ENCODE peak calls at places on chromosomes 3 and 15, in four cellular contexts. One of them, this sample, is unnamed.

GRCh38 chr3:168517514-168518071 is 421.9 kb upstream of the GOLIM4 start:
- DNase-seq in sigmoid colon: no peak
- DNase-seq in Peyer's patch: peak
- DNase-seq in HCT116: no peak
- DNase-seq in this sample: no peak

GRCh38 chr15:27165590-27165989 is 194.6 kb downstream of the GABRG3 start:
- DNase-seq in Peyer's patch: no peak
- DNase-seq in sigmoid colon: no peak
- DNase-seq in HCT116: no peak
- DNase-seq in this sample: no peak

GRCh38 chr3:117523407-117523806 is 813.8 kb downstream of the TUSC7 start:
- DNase-seq in HCT116: no peak
- DNase-seq in Peyer's patch: no peak
- DNase-seq in sigmoid colon: no peak
- DNase-seq in this sample: no peak

GRCh38 chr3:63724987-63725386 is 72.5 kb downstream of the SNTN start:
- DNase-seq in HCT116: no peak
- DNase-seq in Peyer's patch: no peak
- DNase-seq in sigmoid colon: no peak
- DNase-seq in this sample: no peak

GRCh38 chr3:154188416-154188815 is 67.2 kb downstream of the ARHGEF26 start:
- DNase-seq in HCT116: no peak
- DNase-seq in Peyer's patch: no peak
- DNase-seq in sigmoid colon: no peak
- DNase-seq in this sample: no peak

GRCh38 chr3:60192297-60193114 is 1058.7 kb downstream of the FHIT start:
- DNase-seq in Peyer's patch: no peak
- DNase-seq in sigmoid colon: no peak
- DNase-seq in HCT116: no peak
- DNase-seq in this sample: no peak

GRCh38 chr3:187777331-187778046 is 32.2 kb upstream of the BCL6 start:
- DNase-seq in sigmoid colon: no peak
- DNase-seq in Peyer's patch: peak
- DNase-seq in HCT116: no peak
- DNase-seq in this sample: no peak

GRCh38 chr3:156492801-156493261 is 62.1 kb downstream of the SSR3 start:
- DNase-seq in sigmoid colon: no peak
- DNase-seq in HCT116: no peak
- DNase-seq in Peyer's patch: no peak
- DNase-seq in this sample: no peak

GRCh38 chr3:100256724-100257123 is 4.1 kb upstream of the TBC1D23 start:
- DNase-seq in HCT116: no peak
- DNase-seq in sigmoid colon: no peak
- DNase-seq in Peyer's patch: no peak
- DNase-seq in this sample: no peak

GRCh38 chr15:94080416-94080815 is 150.9 kb upstream of the MCTP2 start:
- DNase-seq in sigmoid colon: no peak
- DNase-seq in HCT116: no peak
- DNase-seq in Peyer's patch: peak
- DNase-seq in this sample: no peak

GRCh38 chr3:132721479-132722164 is 587 bp downstream of the NPHP3 start:
- DNase-seq in HCT116: no peak
- DNase-seq in sigmoid colon: peak
- DNase-seq in Peyer's patch: peak
- DNase-seq in this sample: peak

GRCh38 chr3:15319575-15319974 is 12.8 kb downstream of the SH3BP5 start:
- DNase-seq in sigmoid colon: peak
- DNase-seq in Peyer's patch: peak
- DNase-seq in HCT116: no peak
- DNase-seq in this sample: no peak

GRCh38 chr3:144645300-144645699 is 673.7 kb downstream of the DIPK2A start:
- DNase-seq in sigmoid colon: no peak
- DNase-seq in Peyer's patch: no peak
- DNase-seq in HCT116: no peak
- DNase-seq in this sample: no peak

GRCh38 chr15:45205192-45205591 is 17.4 kb upstream of the SHF start:
- DNase-seq in Peyer's patch: peak
- DNase-seq in sigmoid colon: no peak
- DNase-seq in HCT116: peak
- DNase-seq in this sample: no peak

GRCh38 chr3:6994081-6994668 is 133.3 kb downstream of the GRM7 start:
- DNase-seq in HCT116: peak
- DNase-seq in Peyer's patch: no peak
- DNase-seq in sigmoid colon: no peak
- DNase-seq in this sample: no peak

GRCh38 chr3:99920530-99921376 is 103.1 kb downstream of the CMSS1 start:
- DNase-seq in sigmoid colon: peak
- DNase-seq in HCT116: no peak
- DNase-seq in Peyer's patch: peak
- DNase-seq in this sample: no peak

GRCh38 chr3:152320201-152320617 is 51.5 kb downstream of the MBNL1 start:
- DNase-seq in Peyer's patch: no peak
- DNase-seq in sigmoid colon: no peak
- DNase-seq in HCT116: no peak
- DNase-seq in this sample: no peak

GRCh38 chr3:176767385-176767784 is 429.9 kb downstream of the TBL1XR1 start:
- DNase-seq in HCT116: peak
- DNase-seq in Peyer's patch: no peak
- DNase-seq in sigmoid colon: peak
- DNase-seq in this sample: no peak

GRCh38 chr15:22956257-22956979 is 23.8 kb downstream of the CYFIP1 start:
- DNase-seq in Peyer's patch: no peak
- DNase-seq in HCT116: no peak
- DNase-seq in sigmoid colon: peak
- DNase-seq in this sample: peak

GRCh38 chr15:91426412-91426811 is 326.4 kb downstream of the SV2B start:
- DNase-seq in HCT116: no peak
- DNase-seq in Peyer's patch: no peak
- DNase-seq in sigmoid colon: no peak
- DNase-seq in this sample: no peak

GRCh38 chr3:150286390-150287147 is 121.5 kb upstream of the TSC22D2 start:
- DNase-seq in HCT116: peak
- DNase-seq in sigmoid colon: no peak
- DNase-seq in Peyer's patch: no peak
- DNase-seq in this sample: no peak

GRCh38 chr3:27228805-27229204 is 140.4 kb downstream of the NEK10 start:
- DNase-seq in HCT116: peak
- DNase-seq in sigmoid colon: no peak
- DNase-seq in Peyer's patch: no peak
- DNase-seq in this sample: no peak

GRCh38 chr3:39178553-39178952 is 13.8 kb downstream of the XIRP1 start:
- DNase-seq in HCT116: no peak
- DNase-seq in sigmoid colon: no peak
- DNase-seq in Peyer's patch: peak
- DNase-seq in this sample: no peak

GRCh38 chr15:71599404-71600225 is 210.7 kb upstream of the NR2E3 start:
- DNase-seq in HCT116: no peak
- DNase-seq in Peyer's patch: no peak
- DNase-seq in sigmoid colon: no peak
- DNase-seq in this sample: no peak

GRCh38 chr3:98809561-98809960 is 46.4 kb downstream of the ST3GAL6 start:
- DNase-seq in Peyer's patch: no peak
- DNase-seq in HCT116: no peak
- DNase-seq in sigmoid colon: no peak
- DNase-seq in this sample: no peak

GRCh38 chr3:48186993-48187578 is 1.1 kb downstream of the CDC25A start:
- DNase-seq in sigmoid colon: no peak
- DNase-seq in Peyer's patch: no peak
- DNase-seq in HCT116: no peak
- DNase-seq in this sample: no peak

GRCh38 chr3:112930771-112931170 is 44.1 kb downstream of the CD200R1 start:
- DNase-seq in Peyer's patch: no peak
- DNase-seq in HCT116: no peak
- DNase-seq in sigmoid colon: no peak
- DNase-seq in this sample: no peak

GRCh38 chr3:177468816-177469590 is 271.7 kb upstream of the TBL1XR1 start:
- DNase-seq in HCT116: no peak
- DNase-seq in Peyer's patch: no peak
- DNase-seq in sigmoid colon: no peak
- DNase-seq in this sample: no peak

GRCh38 chr15:78204351-78205309 is 29.7 kb downstream of the ACSBG1 start:
- DNase-seq in HCT116: no peak
- DNase-seq in sigmoid colon: no peak
- DNase-seq in Peyer's patch: peak
- DNase-seq in this sample: no peak

GRCh38 chr3:12462159-12462962 is 21.9 kb upstream of the TSEN2 start:
- DNase-seq in Peyer's patch: no peak
- DNase-seq in HCT116: no peak
- DNase-seq in sigmoid colon: no peak
- DNase-seq in this sample: no peak

DNA sequence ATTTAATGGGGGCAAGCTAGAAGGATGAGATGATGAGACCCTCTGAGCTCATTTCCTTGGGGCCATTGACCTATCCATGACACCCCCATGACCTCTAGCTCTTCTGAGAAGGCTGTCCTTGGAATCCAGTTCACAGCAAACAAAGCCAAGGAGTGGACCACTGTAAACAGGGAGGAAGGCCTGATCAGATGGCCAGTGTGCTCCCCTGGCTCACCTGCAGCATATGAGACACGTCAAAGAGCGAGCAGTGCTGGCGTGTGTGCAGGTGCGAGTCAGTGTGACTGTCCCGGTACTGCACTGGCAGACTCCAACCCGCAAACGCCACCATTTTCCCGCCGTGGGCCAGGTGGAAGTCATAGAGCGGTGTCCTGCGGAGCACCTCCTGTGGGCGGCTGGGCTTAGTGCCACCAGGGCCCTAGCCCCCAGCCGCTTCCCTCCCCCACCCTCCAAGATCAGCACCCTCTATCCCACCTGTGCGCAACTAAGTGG is 339 bp downstream of the AMT start:
- DNase-seq in sigmoid colon: no peak
- DNase-seq in HCT116: no peak
- DNase-seq in Peyer's patch: no peak
- DNase-seq in this sample: peak
- H3K4me3 ChIP-seq in sigmoid colon: peak
- H3K4me3 ChIP-seq in HCT116: no peak
- H3K4me3 ChIP-seq in Peyer's patch: peak
- H3K4me3 ChIP-seq in this sample: no peak

GRCh38 chr15:74956648-74957300 is at the start of gene RPP25:
- DNase-seq in HCT116: peak
- DNase-seq in sigmoid colon: peak
- DNase-seq in Peyer's patch: peak
- DNase-seq in this sample: peak
- TF ChIP-seq POLR2A in HCT116: peak
- TF ChIP-seq POLR2A in sigmoid colon: no peak
- TF ChIP-seq POLR2A in Peyer's patch: peak
- TF ChIP-seq POLR2A in this sample: no peak

GRCh38 chr15:43514241-43515057 is 3.0 kb upstream of the MAP1A start:
- DNase-seq in sigmoid colon: no peak
- DNase-seq in Peyer's patch: no peak
- DNase-seq in HCT116: no peak
- DNase-seq in this sample: no peak

GRCh38 chr15:43515731-43516130 is 1.7 kb upstream of the MAP1A start:
- DNase-seq in sigmoid colon: no peak
- DNase-seq in Peyer's patch: no peak
- DNase-seq in HCT116: no peak
- DNase-seq in this sample: no peak

GRCh38 chr15:43516185-43516584 is 1.2 kb upstream of the MAP1A start:
- DNase-seq in HCT116: no peak
- DNase-seq in sigmoid colon: peak
- DNase-seq in Peyer's patch: no peak
- DNase-seq in this sample: no peak

GRCh38 chr15:43511012-43511885 is 6.2 kb upstream of the MAP1A start:
- DNase-seq in HCT116: peak
- DNase-seq in Peyer's patch: no peak
- DNase-seq in sigmoid colon: no peak
- DNase-seq in this sample: no peak

DNA sequence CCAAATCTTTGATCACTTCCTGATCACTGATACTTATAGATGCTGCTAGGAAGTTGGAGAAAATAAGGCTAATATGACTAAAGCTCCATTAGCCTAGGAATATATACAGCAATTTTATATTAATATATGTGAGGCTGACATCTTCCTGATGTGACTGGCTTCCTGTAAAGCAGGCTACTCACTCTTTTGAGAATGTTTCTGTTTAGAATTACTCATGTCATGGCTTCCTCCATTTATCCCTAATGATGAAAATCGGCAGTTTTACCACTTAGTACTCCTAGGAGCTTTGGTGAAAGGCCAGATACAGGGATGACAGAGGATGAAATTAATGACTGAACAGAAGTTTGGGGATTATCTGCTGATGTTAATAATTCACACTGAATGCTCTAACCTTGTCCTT is 3.9 kb upstream of the MAP1A start:
- DNase-seq in sigmoid colon: no peak
- DNase-seq in Peyer's patch: no peak
- DNase-seq in HCT116: no peak
- DNase-seq in this sample: no peak
- H3K4me3 ChIP-seq in sigmoid colon: no peak
- H3K4me3 ChIP-seq in Peyer's patch: no peak
- H3K4me3 ChIP-seq in HCT116: no peak
- H3K4me3 ChIP-seq in this sample: no peak

GRCh38 chr15:101172421-101173097 is 79.3 kb downstream of the CHSY1 start:
- DNase-seq in Peyer's patch: no peak
- DNase-seq in HCT116: no peak
- DNase-seq in sigmoid colon: no peak
- DNase-seq in this sample: no peak

GRCh38 chr15:101168898-101169297 is 83.0 kb downstream of the CHSY1 start:
- DNase-seq in sigmoid colon: peak
- DNase-seq in Peyer's patch: peak
- DNase-seq in HCT116: no peak
- DNase-seq in this sample: peak

GRCh38 chr15:101169457-101170071 is 82.3 kb downstream of the CHSY1 start:
- DNase-seq in HCT116: no peak
- DNase-seq in sigmoid colon: peak
- DNase-seq in Peyer's patch: peak
- DNase-seq in this sample: peak

GRCh38 chr15:101171954-101172353 is 79.9 kb downstream of the CHSY1 start:
- DNase-seq in sigmoid colon: peak
- DNase-seq in Peyer's patch: no peak
- DNase-seq in HCT116: no peak
- DNase-seq in this sample: no peak

DNA sequence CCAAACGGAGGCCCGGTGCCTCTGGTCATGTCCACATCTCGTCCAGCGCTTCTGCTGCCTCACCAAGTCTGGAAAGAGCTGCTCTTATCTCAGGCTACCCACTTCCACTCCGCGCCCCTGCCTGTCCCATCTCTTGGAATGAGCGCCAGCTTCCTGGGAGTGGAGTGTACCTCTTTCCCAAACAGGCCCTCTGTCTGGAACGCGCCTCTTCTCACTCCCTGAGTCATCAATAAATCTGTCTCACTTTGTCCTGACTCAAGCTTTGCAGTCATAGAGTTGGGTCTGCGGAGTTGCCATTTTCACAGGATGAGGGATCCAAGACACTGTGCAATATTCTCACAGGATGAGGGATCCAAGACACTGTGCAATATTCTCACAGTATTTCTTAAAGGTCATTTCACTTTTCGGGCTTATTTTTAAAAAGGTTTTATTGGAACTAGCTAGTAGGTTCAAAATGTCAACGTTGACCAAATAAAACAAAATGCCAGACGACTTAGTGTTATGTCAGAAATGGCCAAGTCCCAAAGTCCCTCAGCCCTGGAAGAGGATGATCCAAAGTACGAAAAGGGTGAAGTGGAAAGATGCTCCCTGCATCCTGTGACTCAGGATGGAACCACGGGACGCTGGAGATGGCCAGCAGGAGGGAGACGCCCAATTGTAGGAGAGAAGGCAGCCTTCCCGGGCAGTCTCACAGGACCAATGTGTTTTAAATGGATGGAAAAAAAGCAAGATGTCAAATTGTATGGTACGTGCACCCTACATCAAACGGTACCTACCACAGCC is 81.1 kb downstream of the CHSY1 start:
- DNase-seq in Peyer's patch: peak
- DNase-seq in sigmoid colon: peak
- DNase-seq in HCT116: no peak
- DNase-seq in this sample: no peak
- TF ChIP-seq POLR2A in Peyer's patch: no peak
- TF ChIP-seq POLR2A in sigmoid colon: no peak
- TF ChIP-seq POLR2A in HCT116: no peak
- TF ChIP-seq POLR2A in this sample: no peak

This sample was measured in spleen.